ENCODE peak calls at places on chromosomes 11 and 22, in four cellular contexts. O, H, K and Y are unnamed samples.

GRCh38 chr11:113296447-113297205 is 17.8 kb upstream of the TTC12 start:
- DNase-seq in H (no peak), K (no peak), O (no peak), Y (no peak)

GRCh38 chr11:109309153-109309552 is 112.8 kb upstream of the C11orf87 start:
- DNase-seq in H (no peak), O (no peak), K (no peak), Y (no peak)

GRCh38 chr11:26623076-26623666 is 51.1 kb upstream of the MUC15 start:
- DNase-seq in K (no peak), H (no peak), O (no peak), Y (no peak)

GRCh38 chr11:23620617-23621016 is 760.3 kb upstream of the CCDC179 start:
- DNase-seq in H (no peak), O (no peak), K (no peak), Y (no peak)

GRCh38 chr11:121892131-121892681 is 223.8 kb downstream of the BLID start:
- DNase-seq in O (no peak), K (no peak), H (no peak), Y (no peak)

GRCh38 chr11:43988040-43988793 is 45.8 kb downstream of the C11orf96 start:
- DNase-seq in H (no peak), O (no peak), K (no peak), Y (no peak)

GRCh38 chr11:89163686-89164085 is 14.0 kb upstream of the TYR start:
- DNase-seq in H (no peak), O (no peak), K (no peak), Y (no peak)

GRCh38 chr11:82731691-82732277 is 1.9 kb downstream of the FAM181B start:
- DNase-seq in O (no peak), K (no peak), H (no peak), Y (no peak)

GRCh38 chr11:5631969-5632635 is 7.3 kb downstream of the TRIM34 start:
- DNase-seq in O (no peak), H (no peak), K (no peak), Y (no peak)

GRCh38 chr11:83836883-83837654 is 550.9 kb upstream of the CCDC90B start:
- DNase-seq in O (no peak), K (peak; percentile 51), H (no peak), Y (peak; percentile 82)

GRCh38 chr22:16965083-16965482 is 42.9 kb downstream of the GAB4 start:
- DNase-seq in O (no peak), H (no peak), K (no peak), Y (no peak)

GRCh38 chr11:23143031-23143430 is 282.8 kb upstream of the CCDC179 start:
- DNase-seq in H (no peak), O (no peak), K (no peak), Y (no peak)

GRCh38 chr11:96050435-96051182 is 126.7 kb upstream of the MTMR2 start:
- DNase-seq in H (no peak), K (no peak), O (no peak), Y (no peak)

GRCh38 chr11:125887373-125888324 is at the start of gene HYLS1:
- DNase-seq in H (peak; percentile 98), K (peak; percentile 89), O (peak; percentile 91), Y (peak; percentile 92)

GRCh38 chr11:119794756-119795155 is 65.8 kb upstream of the NECTIN1 start:
- DNase-seq in H (no peak), O (no peak), K (no peak), Y (no peak)

GRCh38 chr11:100525635-100526034 is 161.5 kb upstream of the ARHGAP42 start:
- DNase-seq in H (no peak), O (no peak), K (no peak), Y (no peak)

GRCh38 chr11:69831985-69832384 is 12.8 kb upstream of the FGF3 start:
- DNase-seq in H (peak; percentile 14), O (no peak), K (no peak), Y (no peak)

GRCh38 chr11:100849009-100849913 is 162.2 kb downstream of the ARHGAP42 start:
- DNase-seq in H (no peak), K (no peak), O (no peak), Y (no peak)

GRCh38 chr11:76134239-76134638 is 72.1 kb downstream of the WNT11 start:
- DNase-seq in K (no peak), O (no peak), H (no peak), Y (no peak)

GRCh38 chr11:91295591-91295990 is 929.0 kb upstream of the FAT3 start:
- DNase-seq in O (no peak), H (no peak), K (no peak), Y (no peak)

GRCh38 chr11:2366733-2367132 is 10.4 kb upstream of the CD81 start:
- DNase-seq in H (no peak), O (no peak), K (no peak), Y (no peak)

GRCh38 chr11:26088391-26088790 is 243.5 kb upstream of the ANO3 start:
- DNase-seq in H (no peak), O (no peak), K (no peak), Y (no peak)

GRCh38 chr11:60978546-60979380 is 7.3 kb downstream of the CD6 start:
- DNase-seq in H (no peak), K (no peak), O (peak; percentile 58), Y (no peak)

GRCh38 chr11:16860632-16861031 is 122.2 kb downstream of the C11orf58 start:
- DNase-seq in H (no peak), K (no peak), O (no peak), Y (no peak)

GRCh38 chr22:44363214-44363979 is 50.6 kb upstream of the SHISAL1 start:
- DNase-seq in K (peak; percentile 18), O (no peak), H (peak; percentile 86), Y (peak; percentile 13)

GRCh38 chr22:43113516-43114251 is 3.1 kb downstream of the BIK start:
- DNase-seq in O (no peak), K (no peak), H (no peak), Y (no peak)

GRCh38 chr11:62777389-62777788 is 6.2 kb downstream of the TAF6L start:
- DNase-seq in K (no peak), O (no peak), H (no peak), Y (no peak)

GRCh38 chr11:27100534-27100933 is 59.9 kb downstream of the BBOX1 start:
- DNase-seq in H (no peak), K (no peak), O (no peak), Y (no peak)

GRCh38 chr11:102757823-102758549 is 22.4 kb downstream of the MMP10 start:
- DNase-seq in O (no peak), K (no peak), H (no peak), Y (no peak)

GRCh38 chr11:100837294-100837693 is 150.2 kb downstream of the ARHGAP42 start:
- DNase-seq in K (no peak), O (no peak), H (no peak), Y (no peak)

GRCh38 chr11:107849791-107850190 is 8.8 kb downstream of the SLC35F2 start:
- DNase-seq in K (no peak), H (no peak), O (no peak), Y (no peak)

GRCh38 chr22:21632931-21633330 is 371 bp downstream of the CCDC116 start:
- DNase-seq in H (no peak), K (no peak), O (no peak), Y (no peak)

GRCh38 chr11:74466916-74467885 is at the start of gene KCNE3:
- DNase-seq in O (no peak), H (peak; percentile 83), K (no peak), Y (no peak)

GRCh38 chr11:3124821-3125220 is 40.3 kb downstream of the OSBPL5 start:
- DNase-seq in K (no peak), O (peak; percentile 9), H (peak; percentile 63), Y (no peak)

GRCh38 chr11:12678991-12679390 is 4.8 kb downstream of the TEAD1 start:
- DNase-seq in O (no peak), K (no peak), H (no peak), Y (no peak)

GRCh38 chr11:19766206-19766605 is 53.6 kb downstream of the NAV2 start:
- DNase-seq in K (no peak), O (no peak), H (no peak), Y (no peak)

GRCh38 chr22:50044485-50045143 is 13.5 kb downstream of the TTLL8 start:
- DNase-seq in K (no peak), H (no peak), O (no peak), Y (no peak)

GRCh38 chr11:62012451-62013265 is 45.2 kb upstream of the FTH1 start:
- DNase-seq in K (no peak), H (peak; percentile 64), O (no peak), Y (no peak)